ENCODE peak calls at places on chromosomes 3 and 15, in five cellular contexts. W is fibroblast of lung; E is CD8-positive, alpha-beta T cell; G is HCT116; I is GM10248. V is an unnamed sample.

GRCh38 chr15:90001062-90001682 is at the start of gene ZNF710:
- DNase-seq in W (peak), E (peak), G (no peak), I (peak), V (peak)

GRCh38 chr15:59814409-59814808 is 125.3 kb upstream of the BNIP2 start:
- DNase-seq in W (no peak), E (peak), G (no peak), I (no peak), V (no peak)

GRCh38 chr3:124532071-124532470 is 198.2 kb upstream of the UMPS start:
- DNase-seq in W (peak), E (no peak), G (no peak), I (no peak), V (no peak)

GRCh38 chr3:72791132-72791531 is 57.1 kb downstream of the SHQ1 start:
- DNase-seq in W (peak), E (no peak), G (no peak), I (no peak), V (no peak)

GRCh38 chr3:164419220-164419619 is 659.1 kb downstream of the SI start:
- DNase-seq in W (no peak), E (no peak), G (no peak), I (no peak), V (no peak)

GRCh38 chr3:41026394-41027177 is 172.7 kb upstream of the CTNNB1 start:
- DNase-seq in W (peak), E (no peak), G (no peak), I (no peak), V (peak)

GRCh38 chr15:70794596-70795310 is 31.4 kb upstream of the UACA start:
- DNase-seq in W (peak), E (no peak), G (no peak), I (no peak), V (no peak)

GRCh38 chr15:60379466-60380274 is 18.1 kb downstream of the ANXA2 start:
- DNase-seq in W (peak), E (no peak), G (peak), I (no peak), V (no peak)

GRCh38 chr15:74384566-74385441 is 17.4 kb upstream of the CYP11A1 start:
- DNase-seq in W (peak), E (peak), G (no peak), I (peak), V (no peak)

GRCh38 chr3:143314291-143315093 is 194.9 kb downstream of the CHST2 start:
- DNase-seq in W (no peak), E (no peak), G (no peak), I (no peak), V (no peak)

GRCh38 chr3:42144209-42144608 is 53.1 kb downstream of the TRAK1 start:
- DNase-seq in W (no peak), E (no peak), G (no peak), I (no peak), V (no peak)

GRCh38 chr3:195137638-195138588 is 133.0 kb downstream of the XXYLT1 start:
- DNase-seq in W (no peak), E (no peak), G (no peak), I (no peak), V (no peak)

GRCh38 chr3:58292866-58293265 is 13.2 kb upstream of the RPP14 start:
- DNase-seq in W (no peak), E (no peak), G (no peak), I (no peak), V (no peak)

GRCh38 chr15:47301481-47301880 is 415.8 kb upstream of the SEMA6D start:
- DNase-seq in W (no peak), E (no peak), G (no peak), I (no peak), V (no peak)

GRCh38 chr15:83106994-83107840 is at the start of gene TM6SF1:
- DNase-seq in W (no peak), E (peak), G (no peak), I (peak), V (peak)

GRCh38 chr3:152768478-152768877 is 66.5 kb upstream of the P2RY1 start:
- DNase-seq in W (no peak), E (no peak), G (no peak), I (no peak), V (no peak)

GRCh38 chr3:179324270-179324754 is 1.5 kb downstream of the ZNF639 start:
- DNase-seq in W (peak), E (no peak), G (no peak), I (no peak), V (no peak)

GRCh38 chr3:150235799-150236198 is 172.3 kb upstream of the TSC22D2 start:
- DNase-seq in W (peak), E (no peak), G (no peak), I (no peak), V (no peak)

GRCh38 chr3:138461246-138461645 is 26.8 kb downstream of the ESYT3 start:
- DNase-seq in W (no peak), E (no peak), G (no peak), I (no peak), V (no peak)

GRCh38 chr3:186340211-186340610 is 21.8 kb downstream of the DGKG start:
- DNase-seq in W (peak), E (no peak), G (no peak), I (no peak), V (no peak)

GRCh38 chr3:66803206-66803605 is 194.9 kb upstream of the KBTBD8 start:
- DNase-seq in W (no peak), E (no peak), G (no peak), I (no peak), V (no peak)
- TF ChIP-seq CTCF in W (no peak), E (no peak), G (peak), I (no peak), V (peak)

GRCh38 chr3:126266291-126266840 is 86.0 kb upstream of the ALDH1L1 start:
- DNase-seq in W (no peak), E (no peak), G (no peak), I (no peak), V (no peak)

GRCh38 chr3:126267976-126268615 is 87.7 kb upstream of the ALDH1L1 start:
- DNase-seq in W (no peak), E (no peak), G (no peak), I (no peak), V (no peak)

GRCh38 chr3:126268866-126269265 is 88.3 kb downstream of the KLF15 start:
- DNase-seq in W (no peak), E (no peak), G (no peak), I (no peak), V (no peak)

GRCh38 chr3:126266850-126267168 is 86.4 kb upstream of the ALDH1L1 start:
- DNase-seq in W (peak), E (no peak), G (no peak), I (no peak), V (no peak)

DNA sequence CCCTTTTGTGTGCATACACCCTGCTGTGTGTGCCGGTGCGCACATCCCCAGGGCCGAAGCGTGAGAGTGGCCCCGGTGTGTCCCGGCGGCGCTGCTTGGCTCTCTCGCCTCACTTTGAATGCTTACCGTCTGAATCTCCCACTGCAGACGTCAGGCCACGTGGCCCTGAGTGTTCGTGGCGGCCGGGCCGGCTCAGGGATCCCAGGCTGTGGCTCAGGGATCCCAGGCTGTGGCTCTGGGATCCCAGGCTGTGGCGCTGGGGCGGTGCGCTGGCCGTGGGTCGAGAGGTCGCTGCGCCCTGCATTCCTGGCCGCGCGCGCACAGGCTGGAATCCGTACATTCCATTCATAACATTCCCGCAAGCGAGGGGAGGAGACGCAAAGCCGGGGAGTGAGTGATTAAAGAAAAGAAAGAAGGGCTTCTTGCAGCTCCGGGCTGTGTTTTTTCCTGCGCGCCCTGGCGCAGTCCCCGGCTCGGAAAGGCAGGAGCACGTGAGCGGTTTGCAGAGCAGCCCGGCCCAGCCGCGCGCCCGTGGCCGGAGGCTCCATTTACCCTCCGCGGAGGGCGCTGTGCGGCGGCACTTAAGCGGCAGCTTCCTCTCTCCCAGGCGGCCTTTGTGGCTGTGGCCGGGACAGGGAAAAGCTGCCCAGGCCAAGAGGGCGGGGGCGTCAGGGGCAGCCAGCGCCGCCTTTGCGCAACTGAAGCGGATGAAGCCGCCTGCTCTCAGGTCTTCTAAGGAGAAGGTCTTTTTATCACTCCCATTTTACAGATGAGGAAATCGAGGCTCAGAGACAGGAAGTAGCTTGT is 87.0 kb upstream of the ALDH1L1 start:
- DNase-seq in W (peak), E (no peak), G (peak), I (no peak), V (peak)
- TF ChIP-seq CTCF in W (no peak), E (no peak), G (peak), I (no peak), V (peak)

GRCh38 chr3:98801042-98801747 is 38.1 kb downstream of the ST3GAL6 start:
- DNase-seq in W (no peak), E (no peak), G (no peak), I (no peak), V (no peak)
- TF ChIP-seq CTCF in W (no peak), E (no peak), G (peak), I (no peak), V (no peak)

GRCh38 chr3:14368885-14369284 is 33.5 kb upstream of the SLC6A6 start:
- DNase-seq in W (no peak), E (no peak), G (no peak), I (no peak), V (no peak)

GRCh38 chr3:14366915-14367523 is 35.4 kb upstream of the SLC6A6 start:
- DNase-seq in W (no peak), E (no peak), G (no peak), I (no peak), V (no peak)

GRCh38 chr3:14366233-14366632 is 36.2 kb upstream of the SLC6A6 start:
- DNase-seq in W (no peak), E (no peak), G (no peak), I (no peak), V (no peak)

GRCh38 chr3:14369675-14370669 is 32.4 kb upstream of the SLC6A6 start:
- DNase-seq in W (no peak), E (no peak), G (peak), I (no peak), V (no peak)

DNA sequence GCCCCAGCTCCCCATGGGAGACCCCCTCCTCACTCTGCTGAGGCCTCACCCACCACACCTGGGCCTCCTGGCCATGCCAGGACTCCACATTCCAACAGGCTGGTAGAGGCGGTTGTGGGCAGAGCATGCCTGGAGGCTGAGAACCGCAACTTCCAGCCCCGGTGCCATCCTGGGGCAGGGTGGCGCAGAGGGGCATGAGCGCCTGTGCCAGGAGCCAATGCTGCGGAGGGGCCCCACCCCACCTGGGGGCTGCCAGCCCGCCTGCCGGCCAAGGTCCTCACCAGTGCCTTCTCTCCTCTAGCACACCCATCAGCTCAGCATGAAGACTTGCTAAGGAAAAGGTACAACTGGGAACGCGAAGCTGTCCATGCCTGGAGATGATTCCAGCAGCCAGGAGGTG is 34.3 kb upstream of the SLC6A6 start:
- DNase-seq in W (no peak), E (no peak), G (no peak), I (no peak), V (no peak)
- TF ChIP-seq CTCF in W (no peak), E (no peak), G (no peak), I (no peak), V (no peak)

DNA sequence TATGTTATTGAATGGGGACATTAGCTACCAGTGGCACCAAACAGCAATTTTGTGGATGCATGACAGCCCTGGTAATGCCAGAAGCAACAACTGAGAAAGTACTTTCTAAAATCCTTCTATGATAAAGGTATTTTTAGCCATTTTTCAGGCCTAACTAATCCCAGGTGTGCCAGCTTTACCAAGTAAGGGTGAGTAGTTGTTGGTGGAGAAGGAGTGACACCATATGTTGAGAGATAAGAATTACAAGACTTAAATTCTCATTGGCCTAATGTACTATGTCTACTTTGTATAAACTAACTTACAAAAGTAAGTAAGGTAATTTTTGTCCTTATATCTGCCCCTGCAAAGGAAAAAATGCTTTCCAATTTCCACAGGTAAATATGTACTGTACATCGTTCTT is 4.1 kb upstream of the COX17 start:
- DNase-seq in W (peak), E (no peak), G (peak), I (peak), V (no peak)
- TF ChIP-seq CTCF in W (peak), E (peak), G (peak), I (peak), V (peak)

GRCh38 chr15:52349062-52349700 is 53.6 kb upstream of the MYO5C start:
- DNase-seq in W (peak), E (no peak), G (no peak), I (no peak), V (no peak)
- TF ChIP-seq CTCF in W (no peak), E (no peak), G (no peak), I (no peak), V (no peak)

DNA sequence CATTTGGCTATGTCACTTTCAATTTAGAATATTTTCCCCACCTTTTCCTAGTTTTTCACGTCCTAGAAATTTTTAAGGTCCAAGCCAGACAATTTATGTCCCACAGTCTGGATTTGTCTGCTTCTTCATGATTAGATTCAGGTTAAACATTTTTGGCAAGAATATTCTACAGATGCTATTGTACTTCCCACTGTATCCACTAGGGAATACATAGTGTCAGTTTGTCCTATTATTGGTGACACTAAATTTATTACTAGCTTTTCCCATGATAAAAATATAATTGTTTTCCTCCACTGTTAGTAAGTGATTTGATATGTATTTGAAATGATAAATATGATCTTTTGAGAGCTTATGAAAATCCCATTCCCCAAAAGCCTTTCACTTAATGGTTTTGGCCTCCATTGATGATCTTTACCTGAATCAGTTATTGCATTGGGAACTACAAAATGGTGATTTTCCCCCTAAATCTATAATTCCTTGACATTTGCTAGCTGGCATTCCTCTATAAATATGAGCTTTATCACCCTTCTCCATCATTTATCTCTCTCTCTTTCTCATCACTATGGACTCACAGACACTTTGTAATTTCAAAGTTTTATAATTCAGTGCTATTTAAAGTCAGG is 8.3 kb downstream of the ARL14 start:
- DNase-seq in W (no peak), E (no peak), G (no peak), I (no peak), V (no peak)
- TF ChIP-seq CTCF in W (no peak), E (peak), G (peak), I (no peak), V (peak)

GRCh38 chr3:13825317-13825590 is 54.6 kb downstream of the WNT7A start:
- DNase-seq in W (no peak), E (no peak), G (no peak), I (no peak), V (no peak)

GRCh38 chr3:13825821-13826220 is 54.0 kb downstream of the WNT7A start:
- DNase-seq in W (no peak), E (no peak), G (no peak), I (no peak), V (no peak)

GRCh38 chr3:13827699-13828098 is 52.2 kb downstream of the WNT7A start:
- DNase-seq in W (no peak), E (no peak), G (no peak), I (no peak), V (no peak)

GRCh38 chr3:13827256-13827655 is 52.6 kb downstream of the WNT7A start:
- DNase-seq in W (no peak), E (no peak), G (no peak), I (no peak), V (no peak)

DNA sequence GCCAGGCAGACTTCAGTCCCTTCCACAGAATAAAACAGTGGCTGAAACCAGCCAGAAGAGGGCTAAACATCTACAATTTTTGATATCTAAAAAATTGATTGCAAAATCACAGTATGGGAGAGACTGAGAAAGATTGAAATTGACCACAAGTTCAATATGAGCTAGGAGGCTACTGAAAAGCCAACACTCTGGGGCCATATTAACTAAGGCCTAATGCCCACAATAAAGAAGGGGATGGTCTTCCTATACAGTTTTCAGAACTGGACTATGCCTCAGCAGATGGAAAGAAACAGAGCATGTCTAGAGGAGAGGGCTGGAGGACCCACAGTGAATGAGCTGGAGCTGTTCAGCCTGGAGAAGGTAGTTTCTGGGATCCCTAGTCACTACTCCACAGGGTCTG is 53.2 kb downstream of the WNT7A start:
- DNase-seq in W (no peak), E (no peak), G (no peak), I (no peak), V (no peak)
- TF ChIP-seq CTCF in W (no peak), E (no peak), G (no peak), I (no peak), V (peak)

GRCh38 chr3:51139616-51140015 is 245.5 kb upstream of the MANF start:
- DNase-seq in W (no peak), E (no peak), G (no peak), I (no peak), V (no peak)

GRCh38 chr3:51146781-51147180 is 238.3 kb upstream of the MANF start:
- DNase-seq in W (no peak), E (no peak), G (no peak), I (no peak), V (no peak)

GRCh38 chr3:51137715-51138114 is 247.4 kb upstream of the MANF start:
- DNase-seq in W (no peak), E (no peak), G (no peak), I (no peak), V (no peak)

GRCh38 chr3:51145811-51146585 is 239.1 kb upstream of the MANF start:
- DNase-seq in W (no peak), E (no peak), G (no peak), I (no peak), V (no peak)

DNA sequence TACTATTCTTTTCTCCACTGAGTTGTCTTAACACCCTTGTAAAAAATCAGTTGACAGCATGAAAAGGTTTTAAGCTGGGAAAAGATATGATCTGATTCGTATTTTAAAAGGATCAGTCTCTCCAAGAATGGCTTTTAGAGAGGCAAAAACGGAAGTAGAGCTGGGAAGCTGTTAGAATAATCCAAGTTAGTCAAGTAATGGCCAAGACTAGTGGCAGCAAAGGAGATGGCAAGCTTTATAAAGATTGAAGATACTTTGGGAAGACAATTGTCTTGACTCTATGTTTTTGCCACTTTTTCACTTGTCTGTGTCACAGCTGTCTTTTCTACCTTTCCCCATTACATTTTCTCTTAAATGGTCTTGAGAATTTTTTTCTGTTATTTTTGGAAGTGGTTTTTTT is 243.5 kb upstream of the MANF start:
- DNase-seq in W (no peak), E (no peak), G (no peak), I (no peak), V (no peak)
- TF ChIP-seq CTCF in W (no peak), E (no peak), G (peak), I (no peak), V (peak)